ENCODE peak calls at places on chromosomes 2 and 18, in ten cellular contexts. R is pons; Z is NCI-H1417; H is hepatocyte; I is ELF-1; A is GM03348; K is K562; G is AG09309; D is Daoy; B is CD4-positive, alpha-beta T cell. S is an unnamed sample.

GRCh38 chr2:202375006-202375610 is 1.0 kb upstream of the BMPR2 start:
- DNase-seq in D (peak; percentile 70), Z (peak; percentile 15), B (peak; percentile 18), H (peak; percentile 81), I (peak; percentile 88), G (peak; percentile 40), K (no peak), R (peak; percentile 48), A (peak; percentile 72), S (no peak)

GRCh38 chr2:226413498-226414130 is 386.0 kb downstream of the IRS1 start:
- DNase-seq in G (no peak), R (no peak), K (no peak), A (no peak), Z (no peak), H (no peak), I (no peak), B (no peak), D (no peak), S (no peak)

GRCh38 chr2:162184362-162184761 is 32.3 kb upstream of the GCG start:
- DNase-seq in B (no peak), R (peak; percentile 15), H (no peak), A (no peak), I (no peak), G (no peak), D (no peak), Z (no peak), K (no peak), S (no peak)

GRCh38 chr2:152782171-152782570 is 63.8 kb downstream of the ARL6IP6 start:
- DNase-seq in D (no peak), K (no peak), I (no peak), G (no peak), Z (no peak), R (no peak), H (no peak), B (no peak), A (no peak), S (no peak)

GRCh38 chr2:240214790-240215675 is 74.6 kb upstream of the OTOS start:
- DNase-seq in Z (no peak), I (no peak), B (no peak), R (no peak), H (no peak), G (no peak), K (no peak), D (no peak), A (no peak), S (no peak)

GRCh38 chr2:215966274-215966673 is 47.1 kb downstream of the MREG start:
- DNase-seq in G (no peak), A (no peak), Z (no peak), I (no peak), B (no peak), H (no peak), D (no peak), R (no peak), K (no peak), S (no peak)

GRCh38 chr18:76604642-76605240 is 109.7 kb upstream of the ZNF516 start:
- DNase-seq in K (no peak), R (no peak), I (no peak), G (no peak), A (no peak), H (no peak), D (no peak), Z (no peak), B (no peak), S (no peak)

GRCh38 chr2:102801858-102802699 is 40.2 kb downstream of the TMEM182 start:
- DNase-seq in A (no peak), I (no peak), G (no peak), B (no peak), H (no peak), Z (no peak), D (no peak), R (no peak), K (no peak), S (no peak)

GRCh38 chr18:60067426-60068210 is 167.8 kb downstream of the PMAIP1 start:
- DNase-seq in K (no peak), R (no peak), G (no peak), Z (peak; percentile 29), D (no peak), I (no peak), A (no peak), B (no peak), H (no peak), S (no peak)

GRCh38 chr2:52500561-52500960 is 1267.0 kb upstream of the CHAC2 start:
- DNase-seq in H (no peak), B (no peak), Z (no peak), D (no peak), R (no peak), K (no peak), A (no peak), G (no peak), I (no peak), S (no peak)

GRCh38 chr18:468841-469796 is 31.4 kb downstream of the COLEC12 start:
- DNase-seq in G (no peak), Z (no peak), B (no peak), D (no peak), A (no peak), R (no peak), K (no peak), I (no peak), H (no peak), S (no peak)

GRCh38 chr18:8882632-8883408 is 177.5 kb downstream of the MTCL1 start:
- DNase-seq in G (no peak), B (no peak), H (no peak), A (no peak), D (peak; percentile 7), K (peak; percentile 60), Z (no peak), R (no peak), I (peak; percentile 64), S (no peak)

GRCh38 chr2:223614534-223614933 is 12.4 kb upstream of the SCG2 start:
- DNase-seq in A (no peak), H (no peak), K (no peak), Z (no peak), I (no peak), R (no peak), G (no peak), B (no peak), D (no peak), S (no peak)

GRCh38 chr2:230075988-230076631 is 7.4 kb upstream of the SLC16A14 start:
- DNase-seq in B (no peak), D (no peak), R (no peak), G (no peak), H (no peak), I (no peak), Z (no peak), A (no peak), K (no peak), S (no peak)

GRCh38 chr2:15049096-15049993 is 416.8 kb downstream of the LRATD1 start:
- DNase-seq in G (no peak), A (no peak), B (no peak), K (no peak), Z (no peak), R (no peak), I (no peak), H (no peak), D (no peak), S (no peak)

GRCh38 chr18:58532298-58532697 is 96.6 kb downstream of the ALPK2 start:
- DNase-seq in K (no peak), A (no peak), R (no peak), H (no peak), Z (no peak), I (no peak), B (no peak), D (no peak), G (no peak), S (no peak)

GRCh38 chr18:75527848-75528247 is 100.3 kb upstream of the SMIM21 start:
- DNase-seq in I (no peak), Z (no peak), K (no peak), A (no peak), H (no peak), G (no peak), B (no peak), R (no peak), D (no peak), S (no peak)

GRCh38 chr2:219968685-219969345 is 341.4 kb downstream of the SLC4A3 start:
- DNase-seq in Z (no peak), H (no peak), G (peak; percentile 18), A (peak; percentile 26), B (no peak), K (no peak), R (no peak), I (no peak), D (peak; percentile 72), S (no peak)